ENCODE peak calls at places on chromosome 11, in six cellular contexts. O is IMR-90, R is H9, Z is mesenchymal stem cell, A is neuronal stem cell, E is mesendoderm. Q is an unnamed sample.

GRCh38 chr11:125190549-125190948 is 26.0 kb downstream of the PKNOX2 start:
- DNase-seq in O (no peak), R (no peak), Z (no peak), A (no peak), E (no peak), Q (no peak)

GRCh38 chr11:73398721-73399120 is 22.5 kb downstream of the RELT start:
- DNase-seq in O (no peak), R (no peak), Z (no peak), A (no peak), E (no peak), Q (no peak)

GRCh38 chr11:72436667-72437066 is 2.3 kb upstream of the CLPB start:
- DNase-seq in O (no peak), R (no peak), Z (no peak), A (no peak), E (no peak), Q (no peak)

GRCh38 chr11:46528445-46529085 is 65.3 kb downstream of the AMBRA1 start:
- DNase-seq in O (no peak), R (no peak), Z (no peak), A (no peak), E (no peak), Q (no peak)

GRCh38 chr11:88411265-88411664 is 73.7 kb upstream of the CTSC start:
- DNase-seq in O (peak), R (no peak), Z (peak), A (no peak), E (no peak), Q (no peak)

GRCh38 chr11:5719703-5720495 is 16.3 kb upstream of the OR56B1 start:
- DNase-seq in O (no peak), R (no peak), Z (peak), A (no peak), E (no peak), Q (no peak)

GRCh38 chr11:120335596-120335927 is 651 bp upstream of the ARHGEF12 start:
- DNase-seq in O (peak), R (no peak), Z (no peak), A (no peak), E (no peak), Q (no peak)

GRCh38 chr11:1760351-1761109 is 3.2 kb downstream of the CTSD start:
- DNase-seq in O (peak), R (no peak), Z (peak), A (no peak), E (no peak), Q (no peak)

GRCh38 chr11:33863418-33864172 is 28.3 kb downstream of the LMO2 start:
- DNase-seq in O (no peak), R (no peak), Z (no peak), A (no peak), E (no peak), Q (no peak)

GRCh38 chr11:72239296-72239848 is 4.6 kb downstream of the PHOX2A start:
- DNase-seq in O (peak), R (peak), Z (peak), A (no peak), E (peak), Q (no peak)

GRCh38 chr11:115257286-115258077 is 246.7 kb downstream of the CADM1 start:
- DNase-seq in O (no peak), R (peak), Z (no peak), A (no peak), E (no peak), Q (no peak)

GRCh38 chr11:108629274-108629673 is 35.6 kb upstream of the DDX10 start:
- DNase-seq in O (no peak), R (no peak), Z (no peak), A (no peak), E (no peak), Q (no peak)

GRCh38 chr11:108639146-108639545 is 25.7 kb upstream of the DDX10 start:
- DNase-seq in O (no peak), R (no peak), Z (no peak), A (no peak), E (no peak), Q (no peak)

GRCh38 chr11:108632041-108632440 is 32.8 kb upstream of the DDX10 start:
- DNase-seq in O (no peak), R (no peak), Z (no peak), A (no peak), E (no peak), Q (no peak)

GRCh38 chr11:108636222-108636621 is 28.6 kb upstream of the DDX10 start:
- DNase-seq in O (no peak), R (no peak), Z (no peak), A (no peak), E (no peak), Q (no peak)

DNA sequence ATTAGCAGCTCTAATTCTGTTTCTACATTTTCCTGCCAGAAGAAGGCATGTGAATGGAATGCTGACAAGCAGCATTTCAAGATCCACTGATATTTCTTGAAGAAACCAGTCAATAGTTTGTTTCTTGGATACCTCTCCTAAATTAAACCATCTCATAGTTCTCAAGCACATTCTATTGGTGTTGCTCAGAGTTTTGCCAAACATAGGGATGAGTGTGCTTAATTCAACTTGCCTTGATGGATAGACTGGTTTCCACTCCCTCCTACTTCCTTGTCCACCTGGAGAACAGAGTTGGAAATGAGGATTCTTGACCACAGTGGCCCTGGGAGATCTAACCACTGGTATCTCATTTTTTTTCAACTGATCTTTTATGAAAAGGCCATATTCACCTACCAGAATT is 29.8 kb upstream of the DDX10 start:
- DNase-seq in O (peak), R (no peak), Z (no peak), A (no peak), E (peak), Q (no peak)
- H2BK15ac ChIP-seq in O (no peak), R (no peak), Z (no peak), A (no peak), E (no peak), Q (no peak)

GRCh38 chr11:77119531-77119936 is 8.5 kb upstream of the MYO7A start:
- DNase-seq in O (no peak), R (no peak), Z (no peak), A (no peak), E (no peak), Q (no peak)
- H2BK15ac ChIP-seq in O (no peak), R (no peak), Z (no peak), A (no peak), E (no peak), Q (no peak)

GRCh38 chr11:133937468-133937867 is 19.3 kb downstream of the IGSF9B start:
- DNase-seq in O (no peak), R (no peak), Z (no peak), A (no peak), E (no peak), Q (no peak)
- H2BK15ac ChIP-seq in O (no peak), R (no peak), Z (no peak), A (no peak), E (no peak), Q (no peak)

GRCh38 chr11:100009728-100010127 is 677.4 kb upstream of the ARHGAP42 start:
- DNase-seq in O (no peak), R (no peak), Z (no peak), A (no peak), E (no peak), Q (no peak)
- H2BK15ac ChIP-seq in O (no peak), R (no peak), Z (no peak), A (no peak), E (no peak), Q (no peak)

GRCh38 chr11:9072790-9073189 is 18.6 kb downstream of the SCUBE2 start:
- DNase-seq in O (no peak), R (no peak), Z (no peak), A (no peak), E (no peak), Q (no peak)

GRCh38 chr11:9071694-9072093 is 19.7 kb downstream of the SCUBE2 start:
- DNase-seq in O (no peak), R (no peak), Z (no peak), A (no peak), E (no peak), Q (no peak)

GRCh38 chr11:9075441-9076000 is 15.9 kb downstream of the SCUBE2 start:
- DNase-seq in O (no peak), R (no peak), Z (no peak), A (no peak), E (no peak), Q (no peak)

GRCh38 chr11:9074338-9075029 is 16.9 kb downstream of the SCUBE2 start:
- DNase-seq in O (no peak), R (no peak), Z (no peak), A (no peak), E (no peak), Q (no peak)

GRCh38 chr11:9073826-9074225 is 17.6 kb downstream of the SCUBE2 start:
- DNase-seq in O (no peak), R (no peak), Z (peak), A (no peak), E (no peak), Q (peak)
- H2BK15ac ChIP-seq in O (no peak), R (no peak), Z (no peak), A (no peak), E (no peak), Q (no peak)

GRCh38 chr11:65107078-65107477 is 4.6 kb upstream of the TM7SF2 start:
- DNase-seq in O (no peak), R (no peak), Z (no peak), A (no peak), E (no peak), Q (peak)
- H2BK15ac ChIP-seq in O (no peak), R (no peak), Z (no peak), A (no peak), E (no peak), Q (no peak)

DNA sequence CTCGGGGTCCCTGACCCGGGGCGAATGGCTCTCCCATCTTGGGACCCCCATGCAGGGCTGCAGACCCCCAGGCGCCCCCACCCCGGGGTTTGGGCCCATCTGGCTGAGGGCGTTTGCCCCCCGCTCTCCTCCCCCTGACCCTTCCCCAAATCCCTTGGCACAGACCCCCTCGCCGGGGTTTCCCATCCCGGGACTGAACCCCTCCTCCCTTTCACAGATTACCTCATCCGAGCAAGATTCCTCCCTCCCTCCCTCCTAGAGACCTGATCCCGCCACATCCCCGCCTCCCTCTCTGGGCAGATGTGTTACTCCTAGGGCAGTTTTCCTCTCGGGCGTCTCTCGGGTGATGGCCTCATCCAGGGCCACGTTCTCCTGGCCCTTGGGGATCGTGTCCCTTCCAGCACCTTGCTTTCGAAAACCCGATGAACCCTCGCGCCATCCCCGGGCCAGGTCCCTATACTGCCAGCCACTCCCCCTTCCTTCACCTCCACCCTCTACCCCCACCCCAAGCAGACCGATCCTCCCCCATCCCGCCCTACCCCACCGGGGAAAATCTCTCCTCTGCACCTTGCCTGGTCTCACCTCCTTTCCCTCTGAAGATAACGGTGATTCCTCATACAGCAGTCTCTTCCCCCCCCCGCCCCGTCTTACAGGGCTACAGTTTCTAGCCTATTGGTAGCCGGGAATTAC is 899 bp downstream of the KMT2A start:
- DNase-seq in O (peak), R (peak), Z (peak), A (peak), E (peak), Q (peak)
- H2BK15ac ChIP-seq in O (no peak), R (no peak), Z (peak), A (peak), E (no peak), Q (no peak)

DNA sequence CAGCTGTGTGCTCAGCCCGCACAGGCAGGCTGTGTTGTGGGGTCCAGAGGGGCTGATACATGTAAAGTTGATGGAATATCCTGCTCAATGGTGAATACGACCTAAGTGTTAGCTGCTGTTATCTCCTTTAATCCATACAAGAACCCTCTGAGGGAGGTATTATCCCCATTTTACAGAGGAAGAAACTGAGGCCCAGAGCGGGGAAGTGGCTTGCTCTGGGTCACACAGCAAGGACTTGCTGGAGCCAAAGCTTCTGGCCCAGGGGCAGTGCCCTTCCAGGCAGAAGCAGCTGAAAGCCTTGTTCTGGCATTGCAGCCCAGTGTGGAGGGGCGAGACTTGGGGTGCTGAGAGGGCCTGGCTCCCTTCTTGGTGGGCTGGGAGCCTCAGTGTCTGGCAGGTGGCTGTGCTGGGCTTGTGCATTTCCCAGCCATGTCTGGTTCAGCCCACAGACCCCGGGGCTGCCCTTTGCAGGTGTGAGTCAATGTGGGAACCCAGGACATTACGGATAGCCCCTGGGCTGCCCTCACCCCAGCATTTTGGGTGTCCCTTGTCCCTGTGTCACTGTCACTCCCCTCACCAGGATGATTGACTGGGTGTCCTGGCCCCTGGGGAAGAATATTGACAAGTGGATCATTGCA is 10.4 kb downstream of the USP35 start:
- DNase-seq in O (no peak), R (no peak), Z (no peak), A (no peak), E (no peak), Q (no peak)
- H2BK15ac ChIP-seq in O (no peak), R (no peak), Z (no peak), A (no peak), E (no peak), Q (no peak)

GRCh38 chr11:19400296-19400695 is 159.6 kb upstream of the E2F8 start:
- DNase-seq in O (no peak), R (no peak), Z (no peak), A (no peak), E (no peak), Q (no peak)
- H2BK15ac ChIP-seq in O (no peak), R (no peak), Z (no peak), A (no peak), E (no peak), Q (no peak)

Q was measured in H1.